ENCODE peak calls at places on chromosomes 13 and 19, in four cellular contexts. U is WTC11, Y is K562, F is GM12878. B is an unnamed sample.

GRCh38 chr13:47004552-47004951 is 107.7 kb upstream of the HTR2A start:
- DNase-seq in U (no peak), F (no peak), Y (no peak), B (no peak)

GRCh38 chr13:62920181-62920580 is 1504.5 kb upstream of the PCDH20 start:
- DNase-seq in U (no peak), Y (no peak), F (no peak), B (no peak)

GRCh38 chr19:8573316-8573715 is 3.9 kb downstream of the MYO1F start:
- DNase-seq in Y (no peak), U (no peak), F (no peak), B (no peak)

GRCh38 chr13:39196957-39197644 is 158.8 kb downstream of the NHLRC3 start:
- DNase-seq in U (no peak), Y (no peak), F (no peak), B (no peak)

GRCh38 chr13:89733686-89734085 is 1613.8 kb upstream of the MIR17HG start:
- DNase-seq in Y (no peak), U (no peak), F (no peak), B (no peak)

GRCh38 chr19:31505596-31505910 is 156.3 kb upstream of the TSHZ3 start:
- DNase-seq in F (no peak), U (no peak), Y (no peak), B (no peak)

GRCh38 chr13:113905942-113906341 is 42.1 kb upstream of the GAS6 start:
- DNase-seq in F (no peak), Y (no peak), U (no peak), B (no peak)

GRCh38 chr13:95641961-95642621 is 2.4 kb downstream of the DZIP1 start:
- DNase-seq in Y (no peak), F (no peak), U (peak; percentile 77), B (peak; percentile 44)

GRCh38 chr19:50325310-50326100 is 3.7 kb downstream of the KCNC3 start:
- DNase-seq in F (no peak), Y (peak; percentile 96), U (peak; percentile 97), B (peak; percentile 84)

GRCh38 chr13:40230833-40231266 is 435.6 kb downstream of the FOXO1 start:
- DNase-seq in U (no peak), Y (no peak), F (no peak), B (no peak)

GRCh38 chr19:21699197-21699596 is 68.2 kb downstream of the ZNF100 start:
- DNase-seq in F (no peak), U (peak; percentile 30), Y (no peak), B (no peak)

GRCh38 chr19:16541526-16542044 is 652 bp downstream of the CHERP start:
- DNase-seq in Y (peak; percentile 14), F (no peak), U (no peak), B (no peak)

GRCh38 chr13:46473806-46474205 is 79.2 kb upstream of the LRCH1 start:
- DNase-seq in U (no peak), Y (no peak), F (no peak), B (no peak)

GRCh38 chr19:56668676-56669075 is 2.9 kb downstream of the ZNF835 start:
- DNase-seq in F (no peak), Y (no peak), U (no peak), B (no peak)

GRCh38 chr13:98599502-98600328 is 22.8 kb upstream of the STK24 start:
- DNase-seq in U (no peak), Y (no peak), F (no peak), B (peak; percentile 54)

GRCh38 chr19:19137556-19138109 is 645 bp downstream of the TMEM161A start:
- DNase-seq in U (no peak), Y (peak; percentile 31), F (no peak), B (no peak)

GRCh38 chr13:87536899-87537298 is 134.3 kb upstream of the SLITRK5 start:
- DNase-seq in Y (no peak), U (no peak), F (no peak), B (no peak)

GRCh38 chr13:110946171-110946570 is 31.3 kb upstream of the ANKRD10 start:
- DNase-seq in U (no peak), F (no peak), Y (no peak), B (no peak)

GRCh38 chr19:31350033-31350692 is 927 bp upstream of the TSHZ3 start:
- DNase-seq in F (no peak), Y (peak; percentile 51), U (no peak), B (no peak)

GRCh38 chr19:47618771-47619170 is 9.8 kb downstream of the BICRA start:
- DNase-seq in U (no peak), F (no peak), Y (no peak), B (no peak)

GRCh38 chr19:51421229-51422052 is 4.0 kb upstream of the SIGLEC10 start:
- DNase-seq in Y (peak; percentile 16), U (peak; percentile 24), F (no peak), B (no peak)

GRCh38 chr19:39474139-39474620 is 6.5 kb upstream of the TIMM50 start:
- DNase-seq in U (peak; percentile 90), Y (peak; percentile 69), F (no peak), B (peak; percentile 30)

GRCh38 chr19:6790194-6791128 is 18.0 kb downstream of the VAV1 start:
- DNase-seq in Y (no peak), F (no peak), U (no peak), B (no peak)

GRCh38 chr19:16160943-16161560 is 12.3 kb downstream of the CIB3 start:
- DNase-seq in F (no peak), Y (peak; percentile 43), U (no peak), B (peak; percentile 30)

GRCh38 chr19:38318595-38319142 is 976 bp upstream of the KCNK6 start:
- DNase-seq in U (no peak), F (no peak), Y (no peak), B (no peak)

GRCh38 chr19:47152632-47153031 is 22.0 kb downstream of the SAE1 start:
- DNase-seq in U (no peak), Y (no peak), F (no peak), B (no peak)

GRCh38 chr13:40664100-40665060 is 2.1 kb downstream of the FOXO1 start:
- DNase-seq in Y (peak; percentile 57), U (peak; percentile 45), F (no peak), B (peak; percentile 43)

GRCh38 chr19:17790059-17790780 is 4.7 kb upstream of the B3GNT3 start:
- DNase-seq in U (no peak), Y (no peak), F (no peak), B (no peak)

GRCh38 chr13:49641810-49642291 is 13.5 kb downstream of the ARL11 start:
- DNase-seq in F (no peak), U (no peak), Y (peak; percentile 37), B (no peak)
- TF ChIP-seq CBFB in F (no peak), U (no peak), Y (no peak), B (no peak)

DNA sequence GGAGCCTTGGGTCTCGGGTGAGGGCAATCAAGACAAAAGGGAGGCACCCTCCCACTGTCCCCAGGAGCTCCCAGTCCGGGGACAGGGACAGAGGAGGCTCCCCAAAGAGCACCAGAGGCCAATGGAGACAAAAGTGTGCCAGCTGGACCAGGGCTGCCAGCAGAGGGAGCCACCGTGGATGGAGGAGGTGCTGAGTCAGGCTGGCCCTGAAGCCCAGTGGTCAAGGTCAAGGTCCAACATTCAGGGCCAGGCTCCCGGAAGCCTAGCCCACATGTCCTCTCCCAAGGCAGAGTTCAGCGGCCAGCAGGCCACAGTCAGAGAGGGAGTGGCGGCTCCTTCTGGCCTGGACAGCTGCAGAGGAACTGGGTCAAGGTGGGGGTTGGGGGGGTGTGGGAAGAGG is 8.4 kb downstream of the COL5A3 start:
- DNase-seq in F (no peak), Y (peak; percentile 32), U (peak; percentile 75), B (peak; percentile 63)
- TF ChIP-seq CBFB in F (no peak), Y (no peak), U (no peak), B (peak; percentile 66)

GRCh38 chr19:48719263-48720171 is at the start of gene MAMSTR:
- DNase-seq in F (no peak), Y (peak; percentile 41), U (no peak), B (no peak)

GRCh38 chr19:48720251-48720612 is 707 bp upstream of the MAMSTR start:
- DNase-seq in F (no peak), U (no peak), Y (no peak), B (no peak)

GRCh38 chr19:48720613-48721296 is 1.2 kb upstream of the MAMSTR start:
- DNase-seq in F (peak; percentile 90), Y (peak; percentile 90), U (peak; percentile 98), B (peak; percentile 98)

GRCh38 chr19:48717059-48717395 is 2.5 kb downstream of the MAMSTR start:
- DNase-seq in U (no peak), Y (no peak), F (no peak), B (no peak)

DNA sequence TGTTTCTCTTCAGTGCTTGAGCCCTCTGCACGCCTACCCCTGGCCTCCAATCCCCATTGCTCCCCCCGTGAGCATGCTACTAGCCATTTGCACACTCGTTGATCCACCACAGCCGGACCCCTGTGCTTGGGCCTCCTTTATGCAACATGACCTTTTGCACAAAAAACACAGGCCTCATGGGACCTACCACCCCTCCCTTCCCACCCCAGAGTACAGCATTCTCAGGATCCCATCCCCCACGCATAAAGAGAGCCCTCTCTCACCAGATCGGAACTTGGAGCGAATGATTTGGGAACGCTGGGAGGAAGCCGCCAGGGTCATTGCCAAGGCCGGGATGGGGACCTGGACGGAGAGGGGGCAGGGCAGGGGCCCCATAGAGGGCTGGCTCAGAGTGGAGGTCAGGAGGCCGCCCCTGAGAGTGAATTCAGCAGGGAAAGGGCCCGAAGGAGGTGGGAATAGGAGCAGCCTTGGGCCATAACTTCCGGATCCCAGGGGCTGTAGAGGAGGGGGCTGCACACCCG is 754 bp downstream of the MAMSTR start:
- DNase-seq in F (no peak), Y (no peak), U (no peak), B (peak; percentile 90)
- TF ChIP-seq CBFB in F (no peak), Y (no peak), U (no peak), B (peak; percentile 75)

GRCh38 chr19:3096267-3096901 is 2.2 kb downstream of the GNA11 start:
- DNase-seq in F (no peak), U (no peak), Y (no peak), B (no peak)
- TF ChIP-seq CBFB in F (no peak), U (no peak), Y (no peak), B (no peak)

GRCh38 chr19:42132851-42133528 is 744 bp upstream of the POU2F2 start:
- DNase-seq in F (peak; percentile 33), U (peak; percentile 91), Y (peak; percentile 97), B (peak; percentile 10)
- TF ChIP-seq CBFB in F (no peak), U (peak; percentile 61), Y (no peak), B (no peak)

DNA sequence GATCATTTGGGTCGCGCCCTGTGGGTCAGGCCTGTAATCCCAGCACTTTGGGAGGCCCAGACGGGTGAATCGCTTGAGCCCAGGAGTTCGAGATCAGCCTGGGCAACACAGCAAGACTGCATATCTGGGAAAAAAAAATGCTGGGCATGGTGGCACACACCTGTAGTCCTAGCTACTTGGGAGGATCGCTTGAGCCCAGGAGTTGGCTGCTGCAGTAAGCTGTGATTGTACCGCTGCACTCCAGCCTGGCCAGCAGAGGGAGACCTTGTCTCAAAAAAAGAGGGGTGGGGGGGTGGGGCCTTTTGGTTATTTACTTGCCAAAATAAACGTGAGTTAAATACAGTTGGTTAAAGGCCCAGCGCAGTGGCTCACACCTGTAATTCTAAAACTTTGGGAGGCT is 9.8 kb upstream of the ZNF544 start:
- DNase-seq in U (peak; percentile 61), F (no peak), Y (no peak), B (peak; percentile 8)
- TF ChIP-seq CBFB in U (no peak), F (no peak), Y (no peak), B (no peak)

B was measured in HepG2.